ENCODE peak calls at places on chromosomes 6 and 20, in four cellular contexts. P, S, L and I are unnamed samples.

GRCh38 chr6:135665935-135666334 is 168.4 kb upstream of the AHI1 start:
- DNase-seq in S (no peak), P (no peak), L (no peak), I (no peak)

GRCh38 chr6:170049641-170050491 is 241.0 kb downstream of the DLL1 start:
- DNase-seq in S (no peak), P (no peak), L (no peak), I (no peak)

GRCh38 chr20:45206746-45207145 is at the start of gene SEMG1:
- DNase-seq in S (no peak), P (no peak), L (no peak), I (no peak)

GRCh38 chr6:37696841-37697735 is 595 bp downstream of the MDGA1 start:
- DNase-seq in L (peak), S (peak), P (peak), I (peak)

GRCh38 chr6:125154184-125155135 is 887 bp downstream of the TPD52L1 start:
- DNase-seq in S (peak), P (peak), L (peak), I (no peak)

GRCh38 chr6:165222315-165223025 is 86.9 kb downstream of the C6orf118 start:
- DNase-seq in S (no peak), L (no peak), P (no peak), I (no peak)

GRCh38 chr6:169536446-169537170 is 165.2 kb downstream of the WDR27 start:
- DNase-seq in S (no peak), P (no peak), L (no peak), I (no peak)

GRCh38 chr6:45756611-45757010 is 259.0 kb downstream of the CLIC5 start:
- DNase-seq in L (no peak), P (no peak), S (no peak), I (no peak)

GRCh38 chr6:114432380-114432779 is 89.6 kb upstream of the HS3ST5 start:
- DNase-seq in P (no peak), S (no peak), L (no peak), I (no peak)

GRCh38 chr6:91608428-91608827 is 1021.6 kb upstream of the MAP3K7 start:
- DNase-seq in L (no peak), P (no peak), S (no peak), I (no peak)

GRCh38 chr20:17560344-17561074 is 9.4 kb upstream of the DSTN start:
- DNase-seq in S (peak), L (no peak), P (no peak), I (no peak)

GRCh38 chr6:48423640-48424365 is 312.8 kb upstream of the PTCHD4 start:
- DNase-seq in S (no peak), P (no peak), L (no peak), I (no peak)

GRCh38 chr6:166410426-166410935 is 27.7 kb upstream of the MPC1 start:
- DNase-seq in L (no peak), S (no peak), P (no peak), I (no peak)

GRCh38 chr6:142756215-142756630 is 188.8 kb downstream of the HIVEP2 start:
- DNase-seq in S (no peak), P (no peak), L (no peak), I (peak)

GRCh38 chr6:149065658-149066556 is 251.6 kb upstream of the TAB2 start:
- DNase-seq in S (no peak), L (no peak), P (no peak), I (no peak)

GRCh38 chr20:51696304-51697118 is 71.7 kb downstream of the ATP9A start:
- DNase-seq in L (no peak), P (no peak), S (no peak), I (peak)

GRCh38 chr6:141415896-141416295 is 716.8 kb upstream of the GJE1 start:
- DNase-seq in P (no peak), L (no peak), S (no peak), I (no peak)

GRCh38 chr6:34809914-34810882 is 18.3 kb downstream of the BLTP3A start:
- DNase-seq in S (no peak), L (no peak), P (no peak), I (peak)

GRCh38 chr20:34433391-34433790 is 70.3 kb downstream of the ITCH start:
- DNase-seq in L (no peak), P (no peak), S (no peak), I (no peak)

GRCh38 chr6:52595000-52595795 is 18.3 kb upstream of the TRAM2 start:
- DNase-seq in S (no peak), P (no peak), L (no peak), I (no peak)

GRCh38 chr20:32203556-32204484 is 3.7 kb downstream of the PLAGL2 start:
- DNase-seq in S (no peak), P (no peak), L (no peak), I (no peak)

GRCh38 chr6:37653933-37654565 is 43.6 kb downstream of the MDGA1 start:
- DNase-seq in L (peak), P (peak), S (peak), I (peak)

GRCh38 chr6:52482903-52483670 is 62.9 kb downstream of the EFHC1 start:
- DNase-seq in S (no peak), P (no peak), L (peak), I (no peak)

GRCh38 chr6:142088858-142089216 is 43.9 kb upstream of the GJE1 start:
- DNase-seq in L (no peak), S (peak), P (peak), I (peak)

GRCh38 chr6:26158581-26159416 is 71.6 kb downstream of the HFE start:
- DNase-seq in L (no peak), P (no peak), S (no peak), I (peak)

GRCh38 chr6:56513631-56514030 is 129.1 kb downstream of the DST start:
- DNase-seq in L (no peak), S (no peak), P (no peak), I (no peak)

GRCh38 chr20:33407251-33407650 is 5.9 kb upstream of the CDK5RAP1 start:
- DNase-seq in S (no peak), P (no peak), L (no peak), I (no peak)

GRCh38 chr20:59525500-59526241 is 78.7 kb upstream of the PHACTR3 start:
- DNase-seq in S (peak), L (peak), P (peak), I (peak)

GRCh38 chr6:31246051-31246495 is 25.8 kb downstream of the HLA-C start:
- DNase-seq in P (no peak), L (no peak), S (no peak), I (peak)

GRCh38 chr6:150528648-150529285 is 70.9 kb upstream of the PLEKHG1 start:
- DNase-seq in S (peak), P (no peak), L (no peak), I (peak)

GRCh38 chr6:116398366-116399005 is 27.7 kb downstream of the DSE start:
- DNase-seq in P (no peak), S (no peak), L (no peak), I (peak)

GRCh38 chr6:87832025-87832825 is 130.2 kb upstream of the AKIRIN2 start:
- DNase-seq in P (no peak), L (no peak), S (no peak), I (peak)

GRCh38 chr6:132391391-132392291 is 9.6 kb downstream of the MOXD1 start:
- DNase-seq in P (no peak), S (no peak), L (no peak), I (no peak)

GRCh38 chr6:7110092-7110792 is 2.5 kb downstream of the RREB1 start:
- DNase-seq in S (no peak), L (no peak), P (no peak), I (no peak)

GRCh38 chr6:7108964-7109836 is 1.4 kb downstream of the RREB1 start:
- DNase-seq in P (peak), L (peak), S (no peak), I (peak)

GRCh38 chr6:7107578-7108195 is at the start of gene RREB1:
- DNase-seq in S (peak), L (peak), P (peak), I (peak)

GRCh38 chr6:7106752-7107577 is 796 bp upstream of the RREB1 start:
- DNase-seq in P (peak), L (peak), S (peak), I (no peak)

GRCh38 chr6:7108196-7108963 is 619 bp downstream of the RREB1 start:
- DNase-seq in L (peak), P (peak), S (peak), I (peak)
- TF ChIP-seq JUN in L (no peak), P (peak), S (no peak), I (no peak)

GRCh38 chr6:33433560-33434191 is 13.8 kb downstream of the SYNGAP1 start:
- DNase-seq in L (no peak), S (no peak), P (no peak), I (no peak)

GRCh38 chr6:33433001-33433559 is 13.2 kb downstream of the SYNGAP1 start:
- DNase-seq in L (no peak), S (no peak), P (no peak), I (no peak)

GRCh38 chr6:33430991-33431879 is 11.4 kb downstream of the SYNGAP1 start:
- DNase-seq in P (peak), S (peak), L (peak), I (peak)

GRCh38 chr6:33432546-33432945 is 12.7 kb downstream of the SYNGAP1 start:
- DNase-seq in S (no peak), P (no peak), L (no peak), I (no peak)

DNA sequence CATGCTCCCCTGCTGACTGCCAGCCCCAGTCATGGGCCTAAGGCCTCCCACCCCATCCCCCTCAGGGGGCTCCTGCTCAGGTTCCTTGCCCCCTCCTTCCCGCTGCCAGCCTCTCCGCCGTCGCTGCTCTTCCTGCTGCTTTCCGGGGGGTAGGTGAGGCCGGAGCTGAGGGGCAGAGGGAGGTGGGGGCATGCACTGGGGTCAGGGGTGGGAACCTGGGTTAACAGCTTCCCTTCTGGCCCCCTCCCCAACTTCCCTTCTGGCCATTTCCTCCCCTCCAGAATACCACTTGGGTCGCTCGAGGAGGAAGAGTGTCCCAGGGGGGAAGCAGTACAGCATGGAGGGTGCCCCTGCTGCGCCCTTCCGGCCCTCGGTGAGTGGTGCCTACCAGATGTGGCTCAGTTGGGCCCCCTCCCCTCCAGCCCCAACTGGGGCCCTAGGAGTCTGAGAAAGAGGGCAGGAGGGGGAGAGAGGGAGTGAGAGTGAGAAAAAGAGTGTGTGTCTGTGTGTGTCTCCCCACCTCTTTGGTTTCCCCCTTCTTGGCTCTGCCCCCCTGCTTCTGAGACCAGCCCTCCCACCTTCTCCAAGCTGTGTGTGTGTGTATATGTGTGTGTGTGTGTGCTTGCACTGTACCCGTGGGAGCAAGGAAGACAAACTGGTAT is 12.1 kb downstream of the SYNGAP1 start:
- DNase-seq in L (no peak), P (no peak), S (peak), I (no peak)
- H3K4me3 ChIP-seq in L (no peak), P (no peak), S (peak), I (no peak)

GRCh38 chr20:63017826-63018411 is 11.2 kb upstream of the BHLHE23 start:
- DNase-seq in L (no peak), P (no peak), S (no peak), I (no peak)
- TF ChIP-seq JUN in L (no peak), P (no peak), S (no peak), I (no peak)

GRCh38 chr6:107290491-107290890 is 168.9 kb downstream of the PDSS2 start:
- DNase-seq in P (no peak), S (no peak), L (no peak), I (no peak)

GRCh38 chr6:107292570-107293285 is 166.6 kb downstream of the PDSS2 start:
- DNase-seq in P (no peak), L (peak), S (no peak), I (no peak)

GRCh38 chr6:107293421-107293820 is 165.9 kb downstream of the PDSS2 start:
- DNase-seq in P (no peak), S (no peak), L (no peak), I (no peak)
- H3K4me3 ChIP-seq in P (no peak), S (no peak), L (no peak), I (no peak)

GRCh38 chr6:134175532-134176282 is 123.3 kb upstream of the SLC2A12 start:
- DNase-seq in L (no peak), S (peak), P (peak), I (peak)

GRCh38 chr6:134176283-134176975 is 124.0 kb upstream of the SLC2A12 start:
- DNase-seq in S (peak), P (no peak), L (no peak), I (peak)

GRCh38 chr6:134177236-134177635 is 124.8 kb upstream of the SLC2A12 start:
- DNase-seq in P (no peak), L (no peak), S (no peak), I (no peak)

GRCh38 chr6:134178230-134179044 is 126.0 kb upstream of the SLC2A12 start:
- DNase-seq in L (peak), S (peak), P (peak), I (peak)

GRCh38 chr6:134177753-134178229 is 125.4 kb upstream of the SLC2A12 start:
- DNase-seq in P (no peak), L (no peak), S (no peak), I (no peak)
- TF ChIP-seq JUN in P (no peak), L (no peak), S (no peak), I (no peak)

GRCh38 chr6:25038992-25039391 is 103.2 kb upstream of the RIPOR2 start:
- DNase-seq in S (no peak), P (no peak), L (no peak), I (no peak)
- H3K4me3 ChIP-seq in S (no peak), P (no peak), L (no peak), I (no peak)

DNA sequence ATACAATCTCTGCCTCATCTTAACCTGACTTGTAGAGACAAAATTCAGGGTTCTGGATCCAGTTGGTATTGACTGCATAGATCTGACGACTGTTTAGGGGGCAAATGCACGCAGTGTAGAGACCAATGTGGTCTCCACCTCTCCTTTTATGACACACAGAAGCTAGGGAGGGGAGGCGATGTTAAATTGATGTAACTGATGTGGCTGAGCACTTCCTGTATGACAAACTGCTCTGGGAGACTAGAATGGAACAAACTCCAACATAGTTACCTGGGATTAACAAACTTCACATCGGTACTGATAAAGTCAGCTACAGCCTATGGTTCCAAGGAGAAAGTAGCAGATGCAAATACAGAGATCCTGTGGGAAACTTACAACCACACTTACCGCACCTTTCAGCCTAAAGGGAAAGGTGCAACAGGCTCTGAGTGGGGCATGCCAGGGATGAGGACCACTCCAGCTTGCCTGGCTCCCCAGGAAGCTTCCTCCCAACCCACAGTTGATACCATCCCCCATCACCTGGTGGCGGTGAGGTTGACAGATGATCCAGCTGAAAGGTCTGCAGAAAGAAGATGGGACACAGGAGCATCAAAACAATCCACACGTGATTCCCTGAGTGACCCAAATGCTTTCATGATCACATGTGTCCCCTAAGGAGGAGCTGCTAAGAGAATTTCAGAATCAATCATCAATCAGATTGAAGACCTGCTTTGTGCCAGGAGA is 60.6 kb upstream of the MRPS10 start:
- DNase-seq in L (no peak), P (no peak), S (no peak), I (no peak)
- TF ChIP-seq JUN in L (no peak), P (no peak), S (no peak), I (no peak)

DNA sequence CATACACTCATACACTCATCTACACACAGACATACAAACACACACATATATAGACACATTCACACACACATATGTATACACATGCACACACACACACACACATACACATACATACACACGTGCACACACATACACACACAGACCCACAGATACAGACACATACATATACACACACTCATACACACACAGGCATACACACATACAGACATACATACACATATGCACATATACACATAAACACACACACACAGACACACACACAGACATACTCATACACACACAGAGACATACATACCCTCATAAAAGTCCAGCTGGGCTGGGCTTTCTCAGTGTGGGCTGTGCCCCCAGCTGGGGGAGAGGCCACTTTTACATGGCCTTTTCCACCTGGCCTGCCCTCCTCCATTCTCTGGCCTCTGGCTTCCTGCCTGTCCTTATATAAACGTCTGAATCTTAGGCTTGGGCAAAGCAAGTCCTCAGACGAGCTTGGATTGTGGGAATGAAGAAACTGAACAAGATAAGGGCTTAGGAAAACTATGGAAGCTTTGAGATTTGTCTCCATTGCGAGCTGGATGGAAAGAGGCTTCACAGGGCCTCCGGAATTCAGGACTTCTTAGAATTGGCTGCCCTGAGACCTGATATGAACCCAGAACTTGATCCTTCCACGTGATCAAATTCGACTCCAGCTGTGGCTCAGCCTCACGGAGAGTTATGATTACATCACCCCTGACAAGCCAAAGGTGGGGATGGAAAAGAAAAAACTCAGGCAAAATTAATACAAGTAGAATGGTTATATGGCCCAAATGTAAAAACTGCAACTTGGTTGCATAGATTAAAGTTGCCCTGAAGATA is 22.5 kb upstream of the CST3 start:
- DNase-seq in S (no peak), L (no peak), P (no peak), I (no peak)
- H3K4me3 ChIP-seq in S (no peak), L (no peak), P (no peak), I (no peak)

GRCh38 chr20:38219006-38219950 is 41.3 kb downstream of the KIAA1755 start:
- DNase-seq in L (no peak), P (no peak), S (no peak), I (no peak)

GRCh38 chr20:38216201-38216600 is 44.3 kb downstream of the KIAA1755 start:
- DNase-seq in P (no peak), L (no peak), S (no peak), I (no peak)

GRCh38 chr20:38216736-38217595 is 43.6 kb downstream of the KIAA1755 start:
- DNase-seq in L (no peak), S (no peak), P (no peak), I (no peak)

GRCh38 chr20:38218566-38218885 is 42.0 kb downstream of the KIAA1755 start:
- DNase-seq in P (no peak), L (no peak), S (no peak), I (no peak)

DNA sequence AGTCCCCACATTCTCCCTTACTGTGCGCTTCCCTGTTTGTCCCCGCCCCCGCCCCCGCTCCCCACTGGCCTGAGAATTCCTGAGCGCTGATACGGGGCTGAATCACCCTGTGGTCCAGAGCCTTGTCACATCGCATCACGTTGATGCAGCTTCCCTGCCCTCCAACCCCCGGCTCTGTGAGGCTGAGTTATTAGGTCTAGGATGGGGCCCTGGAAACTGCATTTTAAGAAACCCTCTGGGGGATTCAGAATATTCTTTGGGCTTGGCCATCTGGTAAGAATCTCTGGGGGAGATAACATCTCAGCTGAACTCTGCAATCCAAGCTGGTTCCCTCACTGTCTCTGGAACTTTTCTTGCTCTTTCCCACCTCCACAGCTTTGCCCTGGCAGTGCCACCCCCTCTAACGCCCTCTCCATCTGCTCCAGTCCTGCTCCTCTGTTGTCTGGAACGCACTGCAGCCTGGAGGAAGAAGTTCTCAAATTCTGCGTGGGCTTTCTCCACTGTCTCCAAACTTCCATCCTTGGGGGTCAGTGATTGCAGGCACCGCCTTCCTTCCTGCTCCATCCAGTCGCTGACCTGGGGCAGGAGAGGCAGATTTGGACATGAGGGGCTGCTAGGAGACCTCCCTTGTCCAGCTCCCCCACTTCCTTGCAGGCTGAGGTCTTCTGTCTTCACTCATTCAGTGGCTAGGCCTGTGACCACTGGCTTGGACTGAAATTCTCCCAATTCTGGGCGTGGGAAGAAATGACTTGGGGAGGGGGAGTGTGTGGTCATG is 42.6 kb downstream of the KIAA1755 start:
- DNase-seq in P (peak), S (no peak), L (peak), I (peak)
- TF ChIP-seq JUN in P (peak), S (no peak), L (no peak), I (no peak)